ENCODE peak calls at places on chromosomes 12 and 14, in five cellular contexts. One of them, this sample, is unnamed.

GRCh38 chr12:51531982-51532497 is 59.0 kb upstream of the SCN8A start:
- DNase-seq in stimulated activated CD4-positive, alpha-beta T cell treated with anti-CD3 and anti-CD28 coated beads, Interleukin-12 subunit alpha, Interleukin-12 subunit beta, amount 100 ng/mL, for 4 hours: peak; percentile 63
- DNase-seq in NCI-H1092: peak; percentile 60
- DNase-seq in HuH-7: peak; percentile 73
- DNase-seq in GM10248: peak; percentile 86
- DNase-seq in this sample: peak; percentile 49

GRCh38 chr14:25090716-25091454 is 40.9 kb upstream of the STXBP6 start:
- DNase-seq in stimulated activated CD4-positive, alpha-beta T cell treated with anti-CD3 and anti-CD28 coated beads, Interleukin-12 subunit alpha, Interleukin-12 subunit beta, amount 100 ng/mL, for 4 hours: no peak
- DNase-seq in HuH-7: no peak
- DNase-seq in NCI-H1092: no peak
- DNase-seq in GM10248: no peak
- DNase-seq in this sample: no peak

GRCh38 chr12:34142430-34142829 is 120.1 kb downstream of the ALG10 start:
- DNase-seq in HuH-7: no peak
- DNase-seq in stimulated activated CD4-positive, alpha-beta T cell treated with anti-CD3 and anti-CD28 coated beads, Interleukin-12 subunit alpha, Interleukin-12 subunit beta, amount 100 ng/mL, for 4 hours: no peak
- DNase-seq in NCI-H1092: no peak
- DNase-seq in GM10248: no peak
- DNase-seq in this sample: no peak

GRCh38 chr14:74442757-74443156 is 16.7 kb upstream of the SYNDIG1L start:
- DNase-seq in GM10248: no peak
- DNase-seq in HuH-7: no peak
- DNase-seq in NCI-H1092: no peak
- DNase-seq in stimulated activated CD4-positive, alpha-beta T cell treated with anti-CD3 and anti-CD28 coated beads, Interleukin-12 subunit alpha, Interleukin-12 subunit beta, amount 100 ng/mL, for 4 hours: no peak
- DNase-seq in this sample: no peak

GRCh38 chr12:47237751-47238211 is 158.0 kb upstream of the AMIGO2 start:
- DNase-seq in NCI-H1092: no peak
- DNase-seq in GM10248: no peak
- DNase-seq in stimulated activated CD4-positive, alpha-beta T cell treated with anti-CD3 and anti-CD28 coated beads, Interleukin-12 subunit alpha, Interleukin-12 subunit beta, amount 100 ng/mL, for 4 hours: no peak
- DNase-seq in HuH-7: no peak
- DNase-seq in this sample: no peak

GRCh38 chr12:88856201-88856600 is 275.9 kb upstream of the KITLG start:
- DNase-seq in NCI-H1092: no peak
- DNase-seq in HuH-7: peak; percentile 32
- DNase-seq in GM10248: no peak
- DNase-seq in stimulated activated CD4-positive, alpha-beta T cell treated with anti-CD3 and anti-CD28 coated beads, Interleukin-12 subunit alpha, Interleukin-12 subunit beta, amount 100 ng/mL, for 4 hours: no peak
- DNase-seq in this sample: no peak

GRCh38 chr12:106049105-106049504 is 89.6 kb downstream of the NUAK1 start:
- DNase-seq in GM10248: no peak
- DNase-seq in stimulated activated CD4-positive, alpha-beta T cell treated with anti-CD3 and anti-CD28 coated beads, Interleukin-12 subunit alpha, Interleukin-12 subunit beta, amount 100 ng/mL, for 4 hours: no peak
- DNase-seq in HuH-7: no peak
- DNase-seq in NCI-H1092: no peak
- DNase-seq in this sample: no peak

GRCh38 chr14:90903101-90903500 is 86.9 kb upstream of the TTC7B start:
- DNase-seq in HuH-7: peak; percentile 19
- DNase-seq in GM10248: peak; percentile 72
- DNase-seq in NCI-H1092: peak; percentile 36
- DNase-seq in stimulated activated CD4-positive, alpha-beta T cell treated with anti-CD3 and anti-CD28 coated beads, Interleukin-12 subunit alpha, Interleukin-12 subunit beta, amount 100 ng/mL, for 4 hours: peak; percentile 44
- DNase-seq in this sample: peak; percentile 30

GRCh38 chr14:24081739-24082204 is 10.4 kb downstream of the CPNE6 start:
- DNase-seq in stimulated activated CD4-positive, alpha-beta T cell treated with anti-CD3 and anti-CD28 coated beads, Interleukin-12 subunit alpha, Interleukin-12 subunit beta, amount 100 ng/mL, for 4 hours: no peak
- DNase-seq in NCI-H1092: no peak
- DNase-seq in HuH-7: no peak
- DNase-seq in GM10248: no peak
- DNase-seq in this sample: no peak

GRCh38 chr14:100067971-100068959 is 3.0 kb downstream of the EVL start:
- DNase-seq in NCI-H1092: no peak
- DNase-seq in GM10248: peak; percentile 32
- DNase-seq in stimulated activated CD4-positive, alpha-beta T cell treated with anti-CD3 and anti-CD28 coated beads, Interleukin-12 subunit alpha, Interleukin-12 subunit beta, amount 100 ng/mL, for 4 hours: peak; percentile 75
- DNase-seq in HuH-7: no peak
- DNase-seq in this sample: peak; percentile 90

GRCh38 chr14:105878554-105878953 is 352.2 kb downstream of the TMEM121 start:
- DNase-seq in HuH-7: no peak
- DNase-seq in GM10248: no peak
- DNase-seq in stimulated activated CD4-positive, alpha-beta T cell treated with anti-CD3 and anti-CD28 coated beads, Interleukin-12 subunit alpha, Interleukin-12 subunit beta, amount 100 ng/mL, for 4 hours: no peak
- DNase-seq in NCI-H1092: no peak
- DNase-seq in this sample: no peak

GRCh38 chr14:86779416-86779815 is 1213.6 kb downstream of the GALC start:
- DNase-seq in GM10248: no peak
- DNase-seq in HuH-7: no peak
- DNase-seq in stimulated activated CD4-positive, alpha-beta T cell treated with anti-CD3 and anti-CD28 coated beads, Interleukin-12 subunit alpha, Interleukin-12 subunit beta, amount 100 ng/mL, for 4 hours: no peak
- DNase-seq in NCI-H1092: no peak
- DNase-seq in this sample: no peak

GRCh38 chr14:103143535-103143934 is 20.3 kb downstream of the TNFAIP2 start:
- DNase-seq in NCI-H1092: no peak
- DNase-seq in stimulated activated CD4-positive, alpha-beta T cell treated with anti-CD3 and anti-CD28 coated beads, Interleukin-12 subunit alpha, Interleukin-12 subunit beta, amount 100 ng/mL, for 4 hours: no peak
- DNase-seq in HuH-7: no peak
- DNase-seq in GM10248: no peak
- DNase-seq in this sample: no peak

GRCh38 chr12:33439587-33440011 is at the start of gene SYT10:
- DNase-seq in HuH-7: no peak
- DNase-seq in GM10248: peak; percentile 10
- DNase-seq in stimulated activated CD4-positive, alpha-beta T cell treated with anti-CD3 and anti-CD28 coated beads, Interleukin-12 subunit alpha, Interleukin-12 subunit beta, amount 100 ng/mL, for 4 hours: no peak
- DNase-seq in NCI-H1092: peak; percentile 15
- DNase-seq in this sample: no peak

GRCh38 chr14:32370720-32371119 is 41.6 kb downstream of the AKAP6 start:
- DNase-seq in NCI-H1092: no peak
- DNase-seq in GM10248: no peak
- DNase-seq in HuH-7: no peak
- DNase-seq in stimulated activated CD4-positive, alpha-beta T cell treated with anti-CD3 and anti-CD28 coated beads, Interleukin-12 subunit alpha, Interleukin-12 subunit beta, amount 100 ng/mL, for 4 hours: no peak
- DNase-seq in this sample: no peak

GRCh38 chr14:101584049-101584859 is 23.0 kb downstream of the DIO3 start:
- DNase-seq in NCI-H1092: no peak
- DNase-seq in GM10248: no peak
- DNase-seq in HuH-7: peak; percentile 89
- DNase-seq in stimulated activated CD4-positive, alpha-beta T cell treated with anti-CD3 and anti-CD28 coated beads, Interleukin-12 subunit alpha, Interleukin-12 subunit beta, amount 100 ng/mL, for 4 hours: no peak
- DNase-seq in this sample: no peak

GRCh38 chr12:47797432-47797831 is 22.3 kb downstream of the HDAC7 start:
- DNase-seq in GM10248: peak; percentile 74
- DNase-seq in stimulated activated CD4-positive, alpha-beta T cell treated with anti-CD3 and anti-CD28 coated beads, Interleukin-12 subunit alpha, Interleukin-12 subunit beta, amount 100 ng/mL, for 4 hours: no peak
- DNase-seq in HuH-7: peak; percentile 61
- DNase-seq in NCI-H1092: peak; percentile 54
- DNase-seq in this sample: no peak

GRCh38 chr12:46585854-46586621 is 213.5 kb upstream of the SLC38A2 start:
- DNase-seq in stimulated activated CD4-positive, alpha-beta T cell treated with anti-CD3 and anti-CD28 coated beads, Interleukin-12 subunit alpha, Interleukin-12 subunit beta, amount 100 ng/mL, for 4 hours: no peak
- DNase-seq in HuH-7: no peak
- DNase-seq in GM10248: no peak
- DNase-seq in NCI-H1092: no peak
- DNase-seq in this sample: no peak

GRCh38 chr12:125218952-125219351 is 153.7 kb downstream of the AACS start:
- DNase-seq in stimulated activated CD4-positive, alpha-beta T cell treated with anti-CD3 and anti-CD28 coated beads, Interleukin-12 subunit alpha, Interleukin-12 subunit beta, amount 100 ng/mL, for 4 hours: no peak
- DNase-seq in HuH-7: no peak
- DNase-seq in GM10248: no peak
- DNase-seq in NCI-H1092: no peak
- DNase-seq in this sample: no peak

GRCh38 chr12:117279606-117280005 is 81.8 kb downstream of the NOS1 start:
- DNase-seq in GM10248: no peak
- DNase-seq in HuH-7: no peak
- DNase-seq in NCI-H1092: no peak
- DNase-seq in stimulated activated CD4-positive, alpha-beta T cell treated with anti-CD3 and anti-CD28 coated beads, Interleukin-12 subunit alpha, Interleukin-12 subunit beta, amount 100 ng/mL, for 4 hours: no peak
- DNase-seq in this sample: no peak

GRCh38 chr14:88380405-88380804 is 5.1 kb upstream of the SPATA7 start:
- DNase-seq in GM10248: peak; percentile 13
- DNase-seq in NCI-H1092: no peak
- DNase-seq in HuH-7: no peak
- DNase-seq in stimulated activated CD4-positive, alpha-beta T cell treated with anti-CD3 and anti-CD28 coated beads, Interleukin-12 subunit alpha, Interleukin-12 subunit beta, amount 100 ng/mL, for 4 hours: no peak
- DNase-seq in this sample: no peak

GRCh38 chr14:58501214-58501816 is 73.8 kb downstream of the KIAA0586 start:
- DNase-seq in NCI-H1092: peak; percentile 37
- DNase-seq in HuH-7: peak; percentile 24
- DNase-seq in stimulated activated CD4-positive, alpha-beta T cell treated with anti-CD3 and anti-CD28 coated beads, Interleukin-12 subunit alpha, Interleukin-12 subunit beta, amount 100 ng/mL, for 4 hours: no peak
- DNase-seq in GM10248: peak; percentile 43
- DNase-seq in this sample: no peak

GRCh38 chr14:44912041-44912869 is 49.5 kb downstream of the KLHL28 start:
- DNase-seq in NCI-H1092: no peak
- DNase-seq in stimulated activated CD4-positive, alpha-beta T cell treated with anti-CD3 and anti-CD28 coated beads, Interleukin-12 subunit alpha, Interleukin-12 subunit beta, amount 100 ng/mL, for 4 hours: no peak
- DNase-seq in GM10248: no peak
- DNase-seq in HuH-7: no peak
- DNase-seq in this sample: no peak

GRCh38 chr14:103887557-103888115 is 40.3 kb upstream of the PPP1R13B start:
- DNase-seq in GM10248: no peak
- DNase-seq in HuH-7: no peak
- DNase-seq in NCI-H1092: no peak
- DNase-seq in stimulated activated CD4-positive, alpha-beta T cell treated with anti-CD3 and anti-CD28 coated beads, Interleukin-12 subunit alpha, Interleukin-12 subunit beta, amount 100 ng/mL, for 4 hours: no peak
- DNase-seq in this sample: no peak

GRCh38 chr12:226401-226800 is 12.4 kb upstream of the SLC6A12 start:
- DNase-seq in stimulated activated CD4-positive, alpha-beta T cell treated with anti-CD3 and anti-CD28 coated beads, Interleukin-12 subunit alpha, Interleukin-12 subunit beta, amount 100 ng/mL, for 4 hours: no peak
- DNase-seq in GM10248: no peak
- DNase-seq in HuH-7: no peak
- DNase-seq in NCI-H1092: no peak
- DNase-seq in this sample: no peak